ENCODE peak calls at places on chromosomes 7 and 10, in four cellular contexts. One of them, this sample, is unnamed.

GRCh38 chr10:75430000-75430763 is 1.2 kb upstream of the LRMDA start:
- DNase-seq in HCT116: no peak
- DNase-seq in GM12878: no peak
- DNase-seq in K562: peak; percentile 71
- DNase-seq in this sample: peak; percentile 43

GRCh38 chr10:127968659-127969058 is 61.8 kb downstream of the PTPRE start:
- DNase-seq in K562: no peak
- DNase-seq in HCT116: no peak
- DNase-seq in GM12878: no peak
- DNase-seq in this sample: no peak

GRCh38 chr10:80771902-80772555 is 234.3 kb downstream of the SH2D4B start:
- DNase-seq in HCT116: no peak
- DNase-seq in GM12878: no peak
- DNase-seq in K562: peak; percentile 90
- DNase-seq in this sample: no peak

GRCh38 chr7:39465055-39465929 is 100.9 kb upstream of the YAE1 start:
- DNase-seq in K562: peak; percentile 63
- DNase-seq in HCT116: peak; percentile 56
- DNase-seq in GM12878: peak; percentile 17
- DNase-seq in this sample: peak; percentile 74

GRCh38 chr7:105224884-105225651 is 163.7 kb downstream of the SRPK2 start:
- DNase-seq in K562: peak; percentile 41
- DNase-seq in GM12878: peak; percentile 42
- DNase-seq in HCT116: peak; percentile 70
- DNase-seq in this sample: no peak

GRCh38 chr10:24617771-24618396 is 105.8 kb downstream of the ARHGAP21 start:
- DNase-seq in HCT116: peak; percentile 45
- DNase-seq in K562: peak; percentile 55
- DNase-seq in GM12878: no peak
- DNase-seq in this sample: peak; percentile 59

GRCh38 chr7:134196439-134196838 is 69.3 kb downstream of the LRGUK start:
- DNase-seq in K562: peak; percentile 7
- DNase-seq in GM12878: no peak
- DNase-seq in HCT116: no peak
- DNase-seq in this sample: no peak

GRCh38 chr10:18417950-18418527 is 233.3 kb downstream of the NSUN6 start:
- DNase-seq in GM12878: no peak
- DNase-seq in HCT116: no peak
- DNase-seq in K562: no peak
- DNase-seq in this sample: no peak

GRCh38 chr7:32670105-32670504 is 174.8 kb downstream of the AVL9 start:
- DNase-seq in GM12878: no peak
- DNase-seq in K562: peak; percentile 45
- DNase-seq in HCT116: peak; percentile 84
- DNase-seq in this sample: no peak

GRCh38 chr10:70917635-70918034 is 29.3 kb upstream of the PCBD1 start:
- DNase-seq in HCT116: no peak
- DNase-seq in GM12878: no peak
- DNase-seq in K562: no peak
- DNase-seq in this sample: no peak

GRCh38 chr7:47551550-47552121 is 30.3 kb downstream of the TNS3 start:
- DNase-seq in GM12878: no peak
- DNase-seq in HCT116: no peak
- DNase-seq in K562: no peak
- DNase-seq in this sample: no peak

GRCh38 chr10:1109795-1110673 is 53.8 kb downstream of the WDR37 start:
- DNase-seq in K562: peak; percentile 70
- DNase-seq in HCT116: peak; percentile 58
- DNase-seq in GM12878: peak; percentile 53
- DNase-seq in this sample: peak; percentile 46

GRCh38 chr10:114868801-114869200 is 47.2 kb downstream of the FHIP2A start:
- DNase-seq in GM12878: no peak
- DNase-seq in HCT116: no peak
- DNase-seq in K562: no peak
- DNase-seq in this sample: no peak
- H3K4me3 ChIP-seq in GM12878: no peak overlapping the region
- H3K4me3 ChIP-seq in HCT116: no peak overlapping the region
- H3K4me3 ChIP-seq in K562: no peak overlapping the region
- H3K4me3 ChIP-seq in this sample: no peak overlapping the region

GRCh38 chr10:43781480-43782361 is 133.0 kb upstream of the ZNF32 start:
- DNase-seq in HCT116: no peak
- DNase-seq in GM12878: peak; percentile 13
- DNase-seq in K562: no peak
- DNase-seq in this sample: no peak
- TF ChIP-seq YY1 in HCT116: no peak
- TF ChIP-seq YY1 in GM12878: no peak
- TF ChIP-seq YY1 in K562: no peak
- TF ChIP-seq YY1 in this sample: no peak

DNA sequence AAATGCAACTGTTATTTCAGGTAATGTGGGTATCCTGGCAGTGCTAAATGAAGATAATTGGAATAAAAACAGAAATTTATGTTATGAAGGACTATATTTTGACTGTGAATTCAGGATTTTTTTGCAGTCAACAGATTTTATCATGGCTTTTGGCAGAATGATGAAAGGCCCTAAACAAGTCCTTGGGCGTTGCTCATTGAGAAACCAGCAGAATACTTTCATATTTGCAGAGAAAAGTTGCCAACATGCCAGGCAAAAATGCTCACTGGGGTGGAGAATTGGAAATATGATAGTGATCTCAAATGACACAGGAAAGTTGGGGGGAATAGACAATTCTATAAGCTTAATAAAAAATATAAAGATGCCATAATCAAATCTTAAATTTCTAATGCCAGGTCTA is 121.1 kb downstream of the GPR85 start:
- DNase-seq in K562: no peak
- DNase-seq in GM12878: no peak
- DNase-seq in HCT116: no peak
- DNase-seq in this sample: no peak
- TF ChIP-seq ZNF274 in K562: no peak
- TF ChIP-seq ZNF274 in GM12878: no peak
- TF ChIP-seq ZNF274 in HCT116: no peak
- TF ChIP-seq ZNF274 in this sample: no peak

GRCh38 chr10:101888251-101888949 is 44.8 kb upstream of the KCNIP2 start:
- DNase-seq in GM12878: peak; percentile 48
- DNase-seq in HCT116: no peak
- DNase-seq in K562: no peak
- DNase-seq in this sample: no peak
- H3K4me3 ChIP-seq in GM12878: peak overlapping the region; percentile 29
- H3K4me3 ChIP-seq in HCT116: no peak overlapping the region
- H3K4me3 ChIP-seq in K562: no peak overlapping the region
- H3K4me3 ChIP-seq in this sample: no peak overlapping the region

DNA sequence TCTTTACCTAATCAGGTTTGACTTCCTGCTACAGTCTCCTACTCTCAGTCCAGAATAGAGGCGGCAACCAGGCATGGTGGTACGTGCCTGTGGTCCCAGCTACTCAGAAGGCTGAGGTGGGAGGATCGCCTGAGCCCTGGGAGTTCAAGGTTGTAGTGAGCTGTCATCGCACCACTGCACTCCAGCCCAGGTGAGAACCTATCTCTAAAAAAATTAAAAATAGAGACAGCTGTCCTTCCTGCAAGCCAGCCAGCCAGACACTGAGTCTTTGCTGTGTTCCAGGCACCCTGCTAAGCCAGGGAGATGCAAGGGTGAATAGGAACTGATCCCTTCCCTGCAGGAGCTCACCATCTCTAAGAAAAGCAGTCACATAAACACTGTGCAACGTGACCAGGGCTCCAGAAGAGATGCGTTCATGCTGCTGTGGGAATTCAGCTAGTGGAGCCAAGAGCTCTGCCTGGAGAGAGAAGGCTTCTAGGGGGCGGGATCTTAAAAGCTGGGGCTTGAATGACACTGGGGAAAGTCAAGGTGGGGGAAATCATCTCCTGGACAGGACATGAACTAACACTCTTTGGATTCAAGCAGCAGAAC is 22.1 kb upstream of the SLIT1 start:
- DNase-seq in HCT116: no peak
- DNase-seq in K562: no peak
- DNase-seq in GM12878: no peak
- DNase-seq in this sample: no peak
- TF ChIP-seq YY1 in HCT116: no peak
- TF ChIP-seq YY1 in K562: no peak
- TF ChIP-seq YY1 in GM12878: no peak
- TF ChIP-seq YY1 in this sample: no peak

GRCh38 chr7:75867390-75867717 is 11.5 kb upstream of the RHBDD2 start:
- DNase-seq in HCT116: no peak
- DNase-seq in GM12878: no peak
- DNase-seq in K562: no peak
- DNase-seq in this sample: no peak

GRCh38 chr7:75869776-75870379 is 9.0 kb upstream of the RHBDD2 start:
- DNase-seq in HCT116: no peak
- DNase-seq in K562: no peak
- DNase-seq in GM12878: no peak
- DNase-seq in this sample: no peak

GRCh38 chr7:75866497-75867389 is 12.1 kb upstream of the RHBDD2 start:
- DNase-seq in GM12878: no peak
- DNase-seq in HCT116: peak; percentile 48
- DNase-seq in K562: peak; percentile 82
- DNase-seq in this sample: peak; percentile 64

GRCh38 chr7:75868153-75868552 is 10.7 kb upstream of the RHBDD2 start:
- DNase-seq in GM12878: no peak
- DNase-seq in HCT116: no peak
- DNase-seq in K562: no peak
- DNase-seq in this sample: no peak

DNA sequence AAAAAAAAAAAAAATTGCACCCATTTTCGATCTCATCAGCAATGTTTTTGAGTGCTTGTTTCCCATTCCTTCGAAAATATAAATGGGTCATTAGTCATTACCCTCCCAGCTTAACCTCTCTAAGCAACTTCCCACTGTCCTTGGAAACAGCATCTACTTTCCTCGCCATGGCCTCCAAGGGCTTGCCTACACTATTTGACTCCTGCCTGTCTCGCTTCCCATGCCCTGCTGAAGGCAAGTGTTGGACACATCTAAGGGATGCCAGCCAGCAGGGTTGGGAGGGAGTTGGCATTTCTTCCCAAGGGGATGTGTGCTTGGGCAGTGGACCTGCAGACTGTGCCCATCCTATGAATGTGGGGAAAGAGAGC is 12.7 kb upstream of the RHBDD2 start:
- DNase-seq in HCT116: no peak
- DNase-seq in GM12878: no peak
- DNase-seq in K562: no peak
- DNase-seq in this sample: no peak
- TF ChIP-seq ZNF274 in HCT116: no peak
- TF ChIP-seq ZNF274 in GM12878: no peak
- TF ChIP-seq ZNF274 in K562: no peak
- TF ChIP-seq ZNF274 in this sample: no peak

DNA sequence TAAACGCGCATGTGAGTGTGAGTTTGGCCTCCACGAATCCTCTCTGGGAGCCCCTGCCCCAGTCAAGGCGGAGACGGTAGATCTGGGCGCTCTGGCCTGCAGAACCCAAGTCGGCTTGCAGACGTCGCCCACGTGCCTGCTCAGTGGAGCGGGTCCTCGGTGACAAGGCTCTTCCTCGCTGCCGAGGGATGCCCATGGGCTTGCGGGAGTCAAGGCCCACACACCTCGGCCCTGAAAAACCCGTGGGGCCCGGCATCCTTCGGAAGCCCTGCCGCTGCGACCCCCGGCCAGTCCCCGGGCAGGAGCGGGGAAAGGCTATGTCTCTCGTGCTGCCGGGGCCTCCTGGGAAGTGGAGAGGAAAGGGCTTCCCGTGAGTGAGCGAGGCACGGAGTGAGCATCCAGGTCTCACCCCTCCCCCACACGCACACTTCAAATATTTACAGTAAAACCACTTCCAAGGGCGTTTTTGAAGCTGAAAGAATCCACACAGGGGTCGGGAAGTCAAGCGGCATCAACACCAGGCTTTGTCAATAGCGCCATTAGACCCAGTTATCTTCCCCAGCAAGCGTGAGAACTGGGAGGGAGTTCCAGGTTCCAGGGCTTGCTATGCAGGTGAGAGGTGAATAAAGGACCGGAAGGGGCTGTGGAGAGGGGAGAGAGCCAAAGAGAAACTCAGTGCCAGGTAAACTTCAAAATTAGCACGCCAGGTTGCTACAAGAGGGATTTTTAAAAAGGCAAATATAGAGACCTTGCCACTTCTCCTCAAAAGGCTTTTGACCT is 1.1 kb upstream of the MNX1 start:
- DNase-seq in GM12878: no peak
- DNase-seq in HCT116: no peak
- DNase-seq in K562: peak; percentile 19
- DNase-seq in this sample: no peak
- H3K4me3 ChIP-seq in GM12878: peak overlapping the region; percentile 74
- H3K4me3 ChIP-seq in HCT116: peak overlapping the region; percentile 92
- H3K4me3 ChIP-seq in K562: peak overlapping the region; percentile 79
- H3K4me3 ChIP-seq in this sample: peak overlapping the region; percentile 37